ENCODE peak calls at places on chromosomes 16 and 17, in six cellular contexts. E, I, D, M, Z and N are unnamed samples.
A peak's percentile ranks its signal among the peaks of the same experiment; 100 is the strongest.

GRCh38 chr16:4433914-4434787 is 8.5 kb downstream of the DNAJA3 start:
- DNase-seq in E (no peak), I (no peak), D (no peak), M (no peak), Z (no peak), N (peak; percentile 71)

GRCh38 chr16:17440131-17440530 is 30.6 kb downstream of the XYLT1 start:
- DNase-seq in E (no peak), I (no peak), D (no peak), M (no peak), Z (no peak), N (no peak)

GRCh38 chr16:70689970-70690905 is 4.4 kb upstream of the MTSS2 start:
- DNase-seq in E (no peak), I (no peak), D (no peak), M (no peak), Z (no peak), N (no peak)

GRCh38 chr16:85086347-85087291 is 25.7 kb downstream of the CIBAR2 start:
- DNase-seq in E (peak; percentile 44), I (peak; percentile 95), D (no peak), M (peak; percentile 83), Z (peak; percentile 56), N (peak; percentile 86)

GRCh38 chr16:68085259-68086071 is at the start of gene NFATC3:
- DNase-seq in E (peak; percentile 85), I (peak; percentile 34), D (no peak), M (peak; percentile 97), Z (peak; percentile 96), N (peak; percentile 93)

GRCh38 chr17:31273511-31273910 is 23.5 kb downstream of the OMG start:
- DNase-seq in E (no peak), I (no peak), D (no peak), M (no peak), Z (no peak), N (no peak)

GRCh38 chr16:58038219-58038641 is 12.7 kb downstream of the MMP15 start:
- DNase-seq in E (no peak), I (no peak), D (no peak), M (peak; percentile 39), Z (no peak), N (no peak)

GRCh38 chr16:67943256-67943618 is 683 bp downstream of the LCAT start:
- DNase-seq in E (no peak), I (no peak), D (no peak), M (no peak), Z (peak; percentile 88), N (no peak)

GRCh38 chr17:72922223-72922622 is 170.3 kb downstream of the SLC39A11 start:
- DNase-seq in E (no peak), I (no peak), D (no peak), M (no peak), Z (no peak), N (no peak)

GRCh38 chr16:66115373-66115772 is 251.1 kb upstream of the CDH5 start:
- DNase-seq in E (no peak), I (no peak), D (no peak), M (no peak), Z (no peak), N (peak; percentile 16)

GRCh38 chr17:47295037-47295873 is 28.5 kb upstream of the EFCAB13 start:
- DNase-seq in E (no peak), I (no peak), D (no peak), M (no peak), Z (peak; percentile 79), N (no peak)

GRCh38 chr16:65662236-65662635 is 540.4 kb upstream of the CDH11 start:
- DNase-seq in E (no peak), I (no peak), D (no peak), M (peak; percentile 71), Z (no peak), N (no peak)

GRCh38 chr17:72191901-72192300 is 71.1 kb downstream of the SOX9 start:
- DNase-seq in E (no peak), I (no peak), D (no peak), M (no peak), Z (no peak), N (no peak)

GRCh38 chr17:30095507-30096244 is 20.9 kb upstream of the NSRP1 start:
- DNase-seq in E (no peak), I (peak; percentile 78), D (peak; percentile 36), M (peak; percentile 18), Z (peak; percentile 64), N (peak; percentile 67)

GRCh38 chr16:72355561-72355960 is 183.6 kb upstream of the PMFBP1 start:
- DNase-seq in E (no peak), I (no peak), D (no peak), M (no peak), Z (no peak), N (no peak)

GRCh38 chr17:49291929-49292328 is 61.3 kb upstream of the PHOSPHO1 start:
- DNase-seq in E (no peak), I (no peak), D (no peak), M (no peak), Z (no peak), N (no peak)

GRCh38 chr17:73644145-73645049 is at the start of gene SDK2:
- DNase-seq in E (no peak), I (peak; percentile 69), D (no peak), M (peak; percentile 85), Z (no peak), N (no peak)

GRCh38 chr17:12107905-12108304 is 87.2 kb downstream of the MAP2K4 start:
- DNase-seq in E (no peak), I (no peak), D (no peak), M (no peak), Z (no peak), N (no peak)

GRCh38 chr16:23863511-23864422 is 28.0 kb downstream of the PRKCB start:
- DNase-seq in E (no peak), I (no peak), D (no peak), M (no peak), Z (peak; percentile 14), N (no peak)

GRCh38 chr16:89811321-89811720 is 5.1 kb downstream of the FANCA start:
- DNase-seq in E (no peak), I (no peak), D (no peak), M (no peak), Z (no peak), N (no peak)

GRCh38 chr17:13076905-13077304 is 59.1 kb upstream of the ELAC2 start:
- DNase-seq in E (no peak), I (no peak), D (no peak), M (no peak), Z (no peak), N (no peak)

GRCh38 chr17:77634710-77635109 is 323.8 kb upstream of the TNRC6C start:
- DNase-seq in E (no peak), I (no peak), D (peak; percentile 8), M (no peak), Z (no peak), N (no peak)
- TF ChIP-seq RFX5 in E (no peak), I (no peak), D (no peak), M (no peak), Z (no peak), N (no peak)

GRCh38 chr17:42428141-42428944 is 5.3 kb upstream of the CAVIN1 start:
- DNase-seq in E (no peak), I (peak; percentile 98), D (no peak), M (peak; percentile 63), Z (peak; percentile 91), N (peak; percentile 43)
- TF ChIP-seq USF2 in E (no peak), I (no peak), D (no peak), M (no peak), Z (no peak), N (no peak)

GRCh38 chr17:38996660-38997337 is 29.6 kb upstream of the FBXO47 start:
- DNase-seq in E (no peak), I (no peak), D (no peak), M (no peak), Z (no peak), N (no peak)
- TF ChIP-seq CHD2 in E (no peak), I (no peak), D (no peak), M (no peak), Z (no peak), N (no peak)

DNA sequence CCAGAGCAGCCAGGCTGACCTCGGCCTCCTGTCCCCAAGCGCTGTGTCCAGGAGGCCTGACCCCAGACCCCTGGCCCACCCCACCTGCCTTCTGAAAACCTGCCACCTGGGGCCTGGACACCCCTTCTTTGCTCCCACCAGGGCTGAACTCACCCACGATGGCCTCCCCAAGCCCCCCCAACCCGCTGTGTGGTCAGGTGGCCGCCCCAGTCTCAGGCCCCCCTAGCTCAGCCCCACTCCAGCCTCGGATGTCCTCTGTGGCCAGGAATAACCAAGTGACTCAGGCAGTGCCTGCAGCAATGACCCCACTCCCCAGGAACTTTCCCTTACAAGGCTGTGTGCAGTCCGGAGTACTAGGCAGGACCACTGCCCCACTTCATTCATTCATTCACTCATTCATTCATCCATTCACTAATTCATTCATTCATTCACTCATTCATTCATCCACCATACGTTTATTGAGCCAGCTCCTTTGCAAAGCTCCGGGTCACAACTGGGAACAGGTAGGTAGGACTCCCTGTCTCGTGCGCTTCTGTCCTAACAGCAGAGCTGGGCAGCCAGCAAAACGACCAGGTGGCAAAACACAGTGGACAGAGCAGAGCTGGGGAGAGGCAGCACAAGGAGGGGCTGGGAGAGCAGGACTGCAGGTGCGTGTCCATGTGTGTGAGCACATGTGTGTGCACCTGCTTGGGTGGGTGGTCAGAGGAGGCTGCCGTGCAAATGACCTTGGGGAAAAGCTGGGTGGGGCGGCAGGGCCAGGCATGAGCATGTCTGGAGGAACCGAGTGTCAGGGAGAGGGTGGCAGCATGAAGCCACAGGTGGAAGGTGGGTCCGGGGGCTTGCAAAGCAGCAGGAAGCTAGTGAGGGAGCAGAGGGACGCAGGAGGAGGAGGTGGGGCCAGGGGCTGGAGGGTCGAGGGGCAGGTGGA is 75.8 kb upstream of the CBX4 start:
- DNase-seq in E (no peak), I (no peak), D (no peak), M (no peak), Z (no peak), N (no peak)
- TF ChIP-seq RFX5 in E (no peak), I (no peak), D (no peak), M (no peak), Z (no peak), N (no peak)

GRCh38 chr17:40859536-40859935 is 7.5 kb downstream of the KRT12 start:
- DNase-seq in E (no peak), I (no peak), D (no peak), M (no peak), Z (no peak), N (no peak)
- TF ChIP-seq USF2 in E (no peak), I (no peak), D (no peak), M (no peak), Z (no peak), N (no peak)

DNA sequence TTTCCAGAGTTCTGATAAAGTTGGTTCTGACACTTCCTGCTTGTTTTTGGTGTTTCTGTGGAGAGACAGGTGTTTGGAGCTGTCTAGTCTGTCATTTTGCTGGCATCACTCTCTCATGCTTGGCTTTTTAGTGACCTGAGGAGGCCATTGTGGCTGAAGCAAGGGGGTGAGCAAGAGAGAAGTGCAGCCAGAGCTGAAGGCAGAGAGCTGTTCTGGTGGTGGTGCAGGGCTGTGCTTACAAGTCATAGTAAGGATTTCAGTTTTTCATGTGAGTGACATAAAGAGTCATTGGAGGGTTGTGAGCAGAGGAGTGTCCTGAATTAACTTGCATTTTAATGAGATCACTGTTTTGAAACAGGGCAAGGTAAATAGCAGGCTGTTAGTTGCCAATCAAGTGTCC is 97.5 kb downstream of the CHD9 start:
- DNase-seq in E (no peak), I (no peak), D (no peak), M (no peak), Z (no peak), N (no peak)
- TF ChIP-seq CHD2 in E (no peak), I (no peak), D (no peak), M (no peak), Z (no peak), N (no peak)